ENCODE peak calls at places on chromosomes 6 and 20, in four cellular contexts. O, L, D and I are unnamed samples.

GRCh38 chr6:119234457-119234856 is 115.1 kb downstream of the MAN1A1 start:
- DNase-seq in O (no peak), L (no peak), D (no peak), I (no peak)

GRCh38 chr6:33856655-33857054 is 52.9 kb upstream of the MLN start:
- DNase-seq in D (no peak), L (no peak), O (no peak), I (peak; percentile 58)

GRCh38 chr6:107690864-107691661 is 133.1 kb downstream of the SCML4 start:
- DNase-seq in D (no peak), L (no peak), O (no peak), I (no peak)

GRCh38 chr20:6746901-6747609 is 20.4 kb upstream of the BMP2 start:
- DNase-seq in O (no peak), D (no peak), L (peak; percentile 25), I (peak; percentile 45)

GRCh38 chr6:82917346-82918064 is 148.1 kb downstream of the UBE3D start:
- DNase-seq in O (no peak), L (no peak), D (no peak), I (no peak)

GRCh38 chr20:63636752-63637633 is 10.1 kb upstream of the GMEB2 start:
- DNase-seq in O (no peak), L (no peak), D (no peak), I (no peak)

GRCh38 chr20:35597186-35597585 is 18.4 kb upstream of the SPAG4 start:
- DNase-seq in D (no peak), L (no peak), O (no peak), I (no peak)

GRCh38 chr6:4941782-4942672 is 61.8 kb downstream of the RPP40 start:
- DNase-seq in D (peak; percentile 92), L (peak; percentile 78), O (peak; percentile 74), I (peak; percentile 27)

GRCh38 chr6:56024931-56025330 is 149.5 kb upstream of the BMP5 start:
- DNase-seq in L (no peak), D (no peak), O (no peak), I (no peak)

GRCh38 chr20:48769111-48769879 is 58.5 kb downstream of the PREX1 start:
- DNase-seq in D (peak; percentile 38), O (no peak), L (no peak), I (no peak)

GRCh38 chr6:107154131-107154906 is 39.0 kb upstream of the BEND3 start:
- DNase-seq in O (no peak), L (peak; percentile 33), D (peak; percentile 17), I (no peak)

GRCh38 chr6:117449549-117450439 is 24.1 kb upstream of the ROS1 start:
- DNase-seq in D (peak; percentile 15), L (peak; percentile 66), O (no peak), I (peak; percentile 12)

GRCh38 chr6:84685983-84686584 is 78.3 kb downstream of the TBX18 start:
- DNase-seq in O (peak; percentile 2), D (peak; percentile 18), L (peak; percentile 14), I (no peak)

GRCh38 chr6:163460307-163460782 is 45.8 kb downstream of the QKI start:
- DNase-seq in D (no peak), O (peak; percentile 4), L (no peak), I (peak; percentile 57)

GRCh38 chr6:137080711-137081110 is 35.9 kb upstream of the IL20RA start:
- DNase-seq in D (no peak), L (no peak), O (no peak), I (no peak)

GRCh38 chr6:136921521-136921935 is 573 bp upstream of the SLC35D3 start:
- DNase-seq in O (peak; percentile 8), D (no peak), L (no peak), I (no peak)

GRCh38 chr20:57080796-57081195 is 185.6 kb downstream of the BMP7 start:
- DNase-seq in L (no peak), D (no peak), O (no peak), I (no peak)

GRCh38 chr6:163324326-163324927 is 90.1 kb upstream of the QKI start:
- DNase-seq in D (no peak), O (peak; percentile 36), L (peak; percentile 56), I (no peak)

GRCh38 chr20:5871720-5872410 is 78.5 kb downstream of the TRMT6 start:
- DNase-seq in O (no peak), D (no peak), L (no peak), I (no peak)

GRCh38 chr6:1625926-1626413 is 16.3 kb downstream of the FOXC1 start:
- DNase-seq in O (no peak), L (no peak), D (no peak), I (no peak)

GRCh38 chr20:54250691-54251090 is 42.8 kb downstream of the PFDN4 start:
- DNase-seq in L (no peak), D (no peak), O (no peak), I (no peak)

GRCh38 chr6:75205776-75206334 is at the start of gene COL12A1:
- DNase-seq in L (no peak), D (no peak), O (peak; percentile 55), I (no peak)

GRCh38 chr6:111981441-111981840 is 72.5 kb upstream of the CCN6 start:
- DNase-seq in L (no peak), D (no peak), O (no peak), I (no peak)

GRCh38 chr6:113886512-113886911 is 29.4 kb downstream of the MARCKS start:
- DNase-seq in D (no peak), O (no peak), L (no peak), I (no peak)

GRCh38 chr20:63854069-63854765 is 7.1 kb upstream of the ABHD16B start:
- DNase-seq in L (no peak), D (no peak), O (no peak), I (no peak)

GRCh38 chr6:112717401-112717800 is 370.3 kb downstream of the RFPL4B start:
- DNase-seq in L (no peak), O (no peak), D (no peak), I (no peak)

GRCh38 chr20:53413188-53413631 is 180.4 kb downstream of the ZNF217 start:
- DNase-seq in O (peak; percentile 35), L (peak; percentile 83), D (peak; percentile 62), I (peak; percentile 52)

GRCh38 chr6:79949235-79949634 is 1.9 kb upstream of the ELOVL4 start:
- DNase-seq in D (peak; percentile 33), L (peak; percentile 79), O (peak; percentile 9), I (peak; percentile 7)

GRCh38 chr6:42010185-42010872 is 40.0 kb upstream of the TAF8 start:
- DNase-seq in L (no peak), D (peak; percentile 76), O (no peak), I (no peak)
- TF ChIP-seq CHD4 in L (no peak), D (peak; percentile 32), O (no peak), I (no peak)

DNA sequence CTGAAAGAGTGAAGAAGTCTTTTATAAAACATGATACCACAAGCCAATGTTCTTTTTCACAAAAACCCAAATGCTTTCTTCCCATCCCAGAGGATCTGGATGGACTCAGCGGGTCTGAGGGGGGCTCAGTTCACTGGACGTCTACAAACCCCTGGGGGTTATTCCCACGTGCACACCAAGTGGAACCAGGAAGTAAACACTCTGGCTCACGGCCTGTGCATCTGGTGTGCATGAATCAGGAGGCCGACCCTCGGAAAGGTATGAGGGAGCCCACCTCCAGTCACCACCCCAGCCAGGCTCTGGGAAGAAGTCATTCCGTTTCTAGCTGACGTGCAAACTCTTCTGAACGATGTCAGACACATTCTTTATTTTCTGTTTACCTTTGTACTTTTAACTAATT is 252.2 kb downstream of the DLL1 start:
- DNase-seq in L (no peak), D (no peak), O (no peak), I (no peak)
- TF ChIP-seq CEBPB in L (no peak), D (no peak), O (no peak), I (no peak)

GRCh38 chr6:143902827-143903226 is 38.6 kb downstream of the ZC2HC1B start:
- DNase-seq in O (no peak), L (no peak), D (no peak), I (no peak)

GRCh38 chr6:143896096-143896880 is 32.0 kb downstream of the ZC2HC1B start:
- DNase-seq in L (no peak), O (no peak), D (no peak), I (no peak)

GRCh38 chr6:143900358-143900757 is 36.1 kb downstream of the ZC2HC1B start:
- DNase-seq in L (no peak), O (no peak), D (no peak), I (no peak)

GRCh38 chr6:143901885-143902708 is 37.8 kb downstream of the ZC2HC1B start:
- DNase-seq in O (no peak), D (no peak), L (no peak), I (peak; percentile 48)
- TF ChIP-seq POLR2AphosphoS2 in O (no peak), D (no peak), L (no peak), I (no peak)

GRCh38 chr6:39610229-39610628 is 115.0 kb downstream of the KIF6 start:
- DNase-seq in O (no peak), L (peak; percentile 4), D (no peak), I (no peak)
- TF ChIP-seq CHD4 in O (no peak), L (no peak), D (no peak), I (no peak)

GRCh38 chr20:3857405-3857804 is 10.8 kb downstream of the MAVS start:
- DNase-seq in O (no peak), L (no peak), D (no peak), I (no peak)
- TF ChIP-seq CEBPB in O (no peak), L (no peak), D (no peak), I (no peak)

GRCh38 chr6:138415125-138415524 is 11.1 kb downstream of the HEBP2 start:
- DNase-seq in D (no peak), O (no peak), L (no peak), I (no peak)
- TF ChIP-seq POLR2AphosphoS2 in D (no peak), O (no peak), L (no peak), I (no peak)

DNA sequence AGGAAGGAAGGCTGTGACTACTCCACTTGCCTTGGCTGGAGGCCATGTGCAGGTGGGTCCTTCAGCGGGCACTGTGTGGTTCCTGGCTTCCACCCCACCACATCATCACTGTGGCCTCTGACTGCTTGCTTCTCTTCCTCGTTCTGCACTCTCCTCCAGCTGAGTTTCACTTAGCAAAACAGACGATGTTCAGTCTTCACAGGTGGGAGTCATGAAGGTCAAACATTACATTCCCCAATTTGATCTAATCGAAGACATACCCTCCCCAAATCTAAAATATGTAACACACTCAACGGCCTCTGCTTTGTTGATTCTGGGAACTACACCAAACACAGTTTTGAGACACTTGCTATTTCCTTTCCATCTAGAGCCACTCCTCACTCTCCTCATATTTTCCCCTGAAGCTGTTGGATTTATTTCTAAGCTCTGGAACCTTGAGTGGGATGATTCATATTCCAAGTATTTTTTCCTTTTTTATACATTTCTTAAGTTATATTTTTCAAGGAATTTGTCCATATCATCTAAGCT is 132.5 kb upstream of the FOXA2 start:
- DNase-seq in D (no peak), O (peak; percentile 34), L (no peak), I (no peak)
- TF ChIP-seq CHD4 in D (no peak), O (no peak), L (no peak), I (no peak)

DNA sequence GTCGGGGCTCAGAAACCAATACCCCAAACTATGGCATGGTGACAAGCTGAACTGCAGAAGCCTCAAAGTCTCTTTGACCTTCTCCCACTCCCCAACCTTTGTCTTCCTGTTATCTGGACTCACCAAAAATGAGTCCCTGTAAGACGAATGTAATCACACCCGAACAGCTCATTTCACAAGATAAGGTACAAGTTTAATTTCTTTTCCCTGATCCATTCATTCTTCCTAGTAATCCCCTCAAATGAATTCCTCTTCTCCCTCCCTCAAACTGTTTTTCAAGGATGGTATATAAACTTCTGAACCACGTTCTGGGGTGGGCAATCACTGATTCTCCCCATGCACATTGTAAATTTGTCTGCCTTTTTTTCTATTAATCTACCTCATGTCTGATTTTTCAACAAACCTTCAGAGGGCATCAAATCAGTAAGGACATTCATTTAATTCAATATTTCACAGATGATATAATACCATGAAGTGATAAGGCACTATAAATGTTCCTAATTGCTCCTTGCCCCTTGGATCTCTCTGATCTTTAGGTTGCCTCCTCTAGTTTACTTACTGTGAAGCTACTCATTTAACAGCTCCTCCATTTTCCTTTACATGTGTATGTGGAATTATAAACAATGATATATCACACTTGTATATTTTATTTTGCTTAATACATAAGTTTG is 77.2 kb downstream of the OR2B2 start:
- DNase-seq in D (peak; percentile 40), L (no peak), O (no peak), I (no peak)
- TF ChIP-seq CEBPB in D (no peak), L (no peak), O (no peak), I (no peak)